ENCODE peak calls at places on chromosome 1, in ten cellular contexts. U, Z, E, I, S, G, Y, L, Q and J are unnamed samples.

GRCh38 chr1:228958741-228959140 is 223.5 kb downstream of the RHOU start:
- DNase-seq in U (no peak), Z (no peak), E (no peak), I (no peak), S (no peak), G (no peak), Y (peak), L (no peak), Q (no peak), J (no peak)

GRCh38 chr1:54053745-54054437 is 483 bp downstream of the TCEANC2 start:
- DNase-seq in U (peak), Z (peak), E (no peak), I (peak), S (peak), G (no peak), Y (no peak), L (no peak), Q (no peak), J (no peak)

GRCh38 chr1:61058477-61059245 is 23.7 kb upstream of the NFIA start:
- DNase-seq in U (no peak), Z (peak), E (no peak), I (no peak), S (no peak), G (no peak), Y (no peak), L (no peak), Q (no peak), J (no peak)

GRCh38 chr1:6473156-6473555 is 7.2 kb upstream of the TNFRSF25 start:
- DNase-seq in U (peak), Z (no peak), E (no peak), I (no peak), S (no peak), G (no peak), Y (no peak), L (no peak), Q (no peak), J (no peak)

GRCh38 chr1:26225033-26225831 is 8.8 kb upstream of the CEP85 start:
- DNase-seq in U (peak), Z (no peak), E (peak), I (no peak), S (peak), G (peak), Y (peak), L (peak), Q (no peak), J (no peak)

GRCh38 chr1:220879090-220879508 is at the start of gene HLX:
- DNase-seq in U (peak), Z (peak), E (peak), I (no peak), S (peak), G (peak), Y (peak), L (peak), Q (peak), J (no peak)

GRCh38 chr1:155976913-155977606 is 1.3 kb downstream of the ARHGEF2 start:
- DNase-seq in U (peak), Z (no peak), E (no peak), I (no peak), S (peak), G (no peak), Y (no peak), L (peak), Q (no peak), J (peak)

GRCh38 chr1:21914880-21915640 is 22.1 kb downstream of the HSPG2 start:
- DNase-seq in U (no peak), Z (peak), E (no peak), I (no peak), S (peak), G (peak), Y (no peak), L (peak), Q (no peak), J (no peak)

GRCh38 chr1:156123356-156124196 is 9.1 kb downstream of the LMNA start:
- DNase-seq in U (peak), Z (peak), E (peak), I (peak), S (peak), G (peak), Y (peak), L (peak), Q (peak), J (peak)

GRCh38 chr1:59375321-59376220 is 78.7 kb downstream of the FGGY start:
- DNase-seq in U (peak), Z (peak), E (no peak), I (no peak), S (no peak), G (no peak), Y (no peak), L (no peak), Q (no peak), J (no peak)

GRCh38 chr1:16376971-16377370 is 9.9 kb downstream of the SZRD1 start:
- DNase-seq in U (no peak), Z (no peak), E (no peak), I (no peak), S (no peak), G (no peak), Y (no peak), L (no peak), Q (no peak), J (no peak)

GRCh38 chr1:205934788-205935187 is 8.5 kb downstream of the SLC26A9 start:
- DNase-seq in U (peak), Z (no peak), E (no peak), I (peak), S (peak), G (no peak), Y (no peak), L (no peak), Q (no peak), J (no peak)

GRCh38 chr1:70509996-70510876 is 99.2 kb downstream of the CTH start:
- DNase-seq in U (peak), Z (peak), E (peak), I (peak), S (peak), G (peak), Y (peak), L (no peak), Q (peak), J (peak)

GRCh38 chr1:173914366-173914871 is 2.7 kb downstream of the SERPINC1 start:
- DNase-seq in U (peak), Z (peak), E (no peak), I (peak), S (no peak), G (no peak), Y (peak), L (peak), Q (peak), J (peak)

GRCh38 chr1:1171551-1172340 is 1.9 kb upstream of the TTLL10 start:
- DNase-seq in U (no peak), Z (no peak), E (no peak), I (no peak), S (no peak), G (peak), Y (no peak), L (no peak), Q (no peak), J (peak)

GRCh38 chr1:29453502-29454240 is 217.3 kb downstream of the PTPRU start:
- DNase-seq in U (peak), Z (peak), E (peak), I (peak), S (peak), G (no peak), Y (peak), L (no peak), Q (peak), J (peak)

GRCh38 chr1:42037586-42037985 is 115.6 kb upstream of the GUCA2B start:
- DNase-seq in U (no peak), Z (no peak), E (no peak), I (no peak), S (no peak), G (no peak), Y (no peak), L (no peak), Q (no peak), J (no peak)

GRCh38 chr1:43874716-43875115 is 58.9 kb upstream of the ARTN start:
- DNase-seq in U (no peak), Z (peak), E (no peak), I (no peak), S (no peak), G (no peak), Y (no peak), L (no peak), Q (no peak), J (no peak)

GRCh38 chr1:6507461-6507911 is 16.0 kb upstream of the PLEKHG5 start:
- DNase-seq in U (no peak), Z (no peak), E (peak), I (no peak), S (peak), G (no peak), Y (no peak), L (no peak), Q (no peak), J (no peak)